ENCODE peak calls at places on chromosomes 12 and 14, in six cellular contexts. E, N, U, G, F and M are unnamed samples.

GRCh38 chr12:91367234-91367849 is 184.7 kb upstream of the DCN start:
- DNase-seq in N (no peak), F (peak; percentile 13), G (no peak), E (peak; percentile 24), U (peak; percentile 36), M (no peak)

GRCh38 chr12:89390802-89391673 is 38.7 kb upstream of the DUSP6 start:
- DNase-seq in E (peak; percentile 62), F (no peak), G (no peak), U (peak; percentile 78), N (no peak), M (no peak)

GRCh38 chr12:89334770-89335169 is 17.5 kb downstream of the DUSP6 start:
- DNase-seq in N (no peak), E (no peak), G (no peak), F (no peak), U (no peak), M (no peak)

GRCh38 chr14:63308723-63309317 is 9.9 kb downstream of the GPHB5 start:
- DNase-seq in U (peak; percentile 20), E (peak; percentile 57), F (peak; percentile 40), N (no peak), G (peak; percentile 23), M (no peak)

GRCh38 chr14:43803076-43803689 is 703.9 kb downstream of the FSCB start:
- DNase-seq in F (no peak), U (no peak), E (no peak), G (no peak), N (no peak), M (no peak)

GRCh38 chr12:18467636-18468520 is 206.6 kb downstream of the PIK3C2G start:
- DNase-seq in U (no peak), E (no peak), G (no peak), N (no peak), F (no peak), M (no peak)

GRCh38 chr12:69919565-69919964 is 94.5 kb downstream of the MYRFL start:
- DNase-seq in G (no peak), E (no peak), F (no peak), U (no peak), N (no peak), M (no peak)

GRCh38 chr12:127388985-127389384 is 878.0 kb upstream of the TMEM132C start:
- DNase-seq in G (no peak), U (no peak), F (no peak), E (no peak), N (no peak), M (no peak)

GRCh38 chr12:117835113-117835512 is 133.7 kb downstream of the KSR2 start:
- DNase-seq in U (no peak), G (no peak), E (no peak), N (no peak), F (no peak), M (no peak)

GRCh38 chr12:32755654-32756475 is at the start of gene YARS2:
- DNase-seq in U (peak; percentile 98), F (peak; percentile 97), E (peak; percentile 95), G (peak; percentile 90), N (peak; percentile 92), M (peak; percentile 92)

GRCh38 chr12:3034067-3034750 is 43.0 kb upstream of the TSPAN9 start:
- DNase-seq in G (peak; percentile 54), U (peak; percentile 70), F (peak; percentile 31), N (no peak), E (peak; percentile 78), M (no peak)

GRCh38 chr12:103810108-103810507 is 30.9 kb downstream of the NT5DC3 start:
- DNase-seq in E (no peak), U (peak; percentile 18), N (no peak), F (no peak), G (no peak), M (no peak)

GRCh38 chr12:88251798-88252197 is 109.7 kb downstream of the TMTC3 start:
- DNase-seq in N (no peak), G (no peak), F (no peak), E (no peak), U (no peak), M (no peak)

GRCh38 chr14:26794731-26795130 is 196.9 kb upstream of the NOVA1 start:
- DNase-seq in E (no peak), N (no peak), U (no peak), G (no peak), F (no peak), M (no peak)

GRCh38 chr12:72278894-72279293 is 6.7 kb downstream of the TRHDE start:
- DNase-seq in E (no peak), F (no peak), U (no peak), N (no peak), G (no peak), M (no peak)

GRCh38 chr14:49240383-49240782 is 345.8 kb downstream of the RPS29 start:
- DNase-seq in G (no peak), F (no peak), U (no peak), N (no peak), E (no peak), M (no peak)

GRCh38 chr12:72271741-72272661 is at the start of gene TRHDE:
- DNase-seq in N (no peak), E (peak; percentile 7), U (no peak), G (no peak), F (no peak), M (no peak)

GRCh38 chr14:41607119-41607785 is 576 bp downstream of the LRFN5 start:
- DNase-seq in E (no peak), G (no peak), N (no peak), U (no peak), F (no peak), M (no peak)

GRCh38 chr14:95519699-95520098 is 3.2 kb upstream of the SYNE3 start:
- DNase-seq in N (no peak), U (no peak), E (peak; percentile 81), F (peak; percentile 56), G (no peak), M (no peak)

GRCh38 chr14:102554835-102555819 is 37.3 kb upstream of the RCOR1 start:
- DNase-seq in N (no peak), F (no peak), U (no peak), E (peak; percentile 29), G (no peak), M (no peak)

GRCh38 chr14:105911006-105911847 is 384.8 kb downstream of the TMEM121 start:
- DNase-seq in E (no peak), U (no peak), N (no peak), F (no peak), G (no peak), M (no peak)

GRCh38 chr14:32648434-32648833 is 290.2 kb upstream of the NPAS3 start:
- DNase-seq in N (no peak), E (no peak), U (no peak), G (no peak), F (no peak), M (no peak)

GRCh38 chr12:15648564-15648963 is 140.6 kb downstream of the EPS8 start:
- DNase-seq in E (no peak), G (no peak), F (no peak), N (no peak), U (no peak), M (no peak)

DNA sequence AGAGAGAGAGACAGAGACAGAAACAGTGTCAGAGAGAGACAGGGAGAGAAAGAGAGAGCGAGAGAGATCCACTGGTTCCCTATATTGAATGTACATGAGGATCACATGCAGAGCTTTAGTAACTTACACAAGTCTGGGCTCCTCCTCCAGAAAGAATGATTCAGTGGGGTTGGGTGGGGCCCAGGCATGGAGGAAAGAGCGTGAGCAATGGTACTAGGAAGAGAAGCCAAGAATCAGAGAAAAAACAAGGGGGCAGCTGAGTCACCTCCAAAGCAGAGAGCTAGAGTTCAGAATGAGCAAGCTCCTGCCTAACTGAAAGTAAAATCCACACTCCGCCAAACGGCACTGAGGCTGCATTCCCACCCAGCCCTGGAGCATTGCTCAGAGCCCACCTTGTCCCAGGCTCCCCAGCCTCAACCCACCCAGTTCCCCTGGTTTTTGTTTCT is 670.1 kb upstream of the TBX3 start:
- DNase-seq in F (peak; percentile 36), E (peak; percentile 89), G (no peak), N (no peak), U (peak; percentile 13), M (no peak)
- TF ChIP-seq POLR2AphosphoS5 in F (peak; percentile 19), E (no peak), G (no peak), N (no peak), U (no peak), M (no peak)

DNA sequence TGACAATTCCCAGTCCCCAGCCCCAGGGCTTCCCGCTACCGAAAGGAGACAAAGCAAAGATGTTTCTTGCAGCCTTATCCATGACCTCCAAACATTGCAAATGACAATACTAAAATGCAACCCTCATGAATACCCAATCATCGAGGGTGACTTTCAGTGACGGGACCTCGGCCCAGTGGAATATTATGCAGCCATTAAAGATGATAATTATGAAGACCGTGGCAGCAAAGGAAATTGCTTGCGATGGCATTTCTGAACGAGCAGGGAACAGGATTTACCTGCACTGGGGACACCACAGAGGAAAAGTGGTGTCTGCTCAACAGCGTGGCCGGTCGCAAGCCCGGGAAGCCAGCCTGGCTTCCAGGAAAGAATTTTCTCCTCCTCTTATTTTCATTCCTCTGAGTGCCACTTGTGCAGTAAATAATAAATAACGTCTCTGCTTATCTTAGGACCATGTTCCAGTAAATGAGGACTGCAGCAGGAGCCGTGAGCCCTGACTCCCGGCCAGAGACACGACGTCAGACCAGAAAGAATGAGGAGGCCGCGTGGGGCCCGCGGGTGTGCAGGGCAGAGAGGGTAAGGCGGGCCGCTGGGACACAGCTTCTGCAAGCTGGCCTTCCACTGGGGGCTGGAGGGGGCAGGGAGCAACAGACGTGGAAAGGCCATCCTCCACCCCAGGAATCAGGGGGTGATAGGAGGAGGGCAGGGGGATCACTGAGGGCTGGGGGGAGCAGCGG is 6.6 kb downstream of the C14orf180 start:
- DNase-seq in E (no peak), N (no peak), U (no peak), G (no peak), F (no peak), M (no peak)
- TF ChIP-seq EZH2 in E (no peak), N (no peak), U (no peak), G (no peak), F (no peak), M (no peak)

GRCh38 chr12:57763881-57764661 is 2.8 kb downstream of the CYP27B1 start:
- DNase-seq in F (no peak), U (no peak), E (no peak), N (no peak), G (no peak), M (no peak)

GRCh38 chr12:57765003-57765697 is 1.7 kb downstream of the CYP27B1 start:
- DNase-seq in N (no peak), E (peak; percentile 44), F (no peak), U (no peak), G (no peak), M (no peak)

GRCh38 chr12:57766464-57767311 is at the start of gene CYP27B1:
- DNase-seq in F (no peak), U (peak; percentile 68), N (no peak), E (no peak), G (peak; percentile 57), M (no peak)

GRCh38 chr12:57765698-57766463 is 997 bp downstream of the CYP27B1 start:
- DNase-seq in E (no peak), N (no peak), F (no peak), G (no peak), U (no peak), M (no peak)

DNA sequence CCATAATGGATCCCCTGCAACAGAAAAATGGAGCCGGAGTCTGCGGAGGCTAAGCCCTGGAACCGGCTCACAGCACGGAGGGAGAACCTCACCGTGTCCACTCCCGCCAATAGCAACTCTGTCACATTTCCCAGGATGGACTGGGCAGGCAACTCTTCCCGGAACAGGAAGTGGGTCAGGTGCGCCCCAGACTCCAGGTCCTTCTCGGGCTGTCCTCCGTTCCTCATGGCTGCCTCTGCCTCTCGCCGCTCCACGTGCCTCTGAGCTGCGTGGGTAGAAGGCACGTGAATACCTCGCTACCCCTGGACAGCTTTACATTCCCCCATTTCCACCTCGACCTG is 2.2 kb downstream of the CYP27B1 start:
- DNase-seq in U (no peak), F (no peak), G (no peak), E (no peak), N (no peak), M (no peak)
- TF ChIP-seq POLR2AphosphoS5 in U (no peak), F (peak; percentile 77), G (peak; percentile 38), E (no peak), N (no peak), M (no peak)

GRCh38 chr14:77786148-77786547 is 13.8 kb upstream of the ADCK1 start:
- DNase-seq in E (no peak), N (no peak), F (no peak), G (no peak), U (no peak), M (no peak)
- TF ChIP-seq EZH2 in E (no peak), N (no peak), F (no peak), G (no peak), U (no peak), M (no peak)